ENCODE peak calls at places on chromosome 9, in eight cellular contexts. E, G, I, S, H, C, O and J are unnamed samples.

GRCh38 chr9:114174876-114175771 is 19.8 kb downstream of the COL27A1 start:
- DNase-seq in E (no peak), I (peak), H (no peak), G (no peak), C (peak), O (peak), S (peak), J (peak)

GRCh38 chr9:72540348-72540873 is 19.0 kb downstream of the TMC1 start:
- DNase-seq in S (no peak), G (no peak), O (no peak), I (peak), C (no peak), H (no peak), E (no peak), J (peak)

GRCh38 chr9:110186254-110186653 is 21.7 kb downstream of the C9orf152 start:
- DNase-seq in E (no peak), H (no peak), G (no peak), S (no peak), C (no peak), O (no peak), I (no peak), J (no peak)

GRCh38 chr9:116175616-116176015 is 22.0 kb downstream of the PAPPA start:
- DNase-seq in G (no peak), C (no peak), S (no peak), O (no peak), I (peak), E (no peak), H (no peak), J (no peak)

GRCh38 chr9:94946256-94946655 is 219.8 kb downstream of the AOPEP start:
- DNase-seq in G (no peak), C (no peak), O (no peak), S (no peak), H (no peak), I (no peak), E (no peak), J (no peak)

GRCh38 chr9:134319306-134320194 is 6.7 kb upstream of the RXRA start:
- DNase-seq in O (no peak), E (no peak), H (peak), S (no peak), I (no peak), C (no peak), G (peak), J (no peak)

GRCh38 chr9:98222885-98223640 is 30.6 kb upstream of the CORO2A start:
- DNase-seq in E (no peak), O (peak), S (no peak), H (no peak), I (peak), G (peak), C (no peak), J (peak)

GRCh38 chr9:99466104-99466503 is 244.0 kb downstream of the SEC61B start:
- DNase-seq in I (no peak), O (no peak), G (no peak), C (no peak), E (no peak), H (no peak), S (no peak), J (no peak)

GRCh38 chr9:69325409-69326212 is 596 bp downstream of the ENTREP1 start:
- DNase-seq in S (peak), G (no peak), H (peak), E (peak), C (peak), O (no peak), I (no peak), J (no peak)

GRCh38 chr9:136138566-136138965 is 19.9 kb upstream of the TMEM250 start:
- DNase-seq in E (no peak), C (no peak), H (no peak), I (peak), G (no peak), O (peak), S (peak), J (no peak)

GRCh38 chr9:99234618-99235017 is 12.5 kb downstream of the SEC61B start:
- DNase-seq in H (no peak), S (no peak), I (no peak), E (no peak), O (no peak), C (no peak), G (no peak), J (no peak)

GRCh38 chr9:116002624-116003023 is 151.0 kb upstream of the PAPPA start:
- DNase-seq in C (no peak), S (no peak), H (no peak), O (peak), I (peak), E (no peak), G (peak), J (peak)

GRCh38 chr9:127128341-127129072 is 6.1 kb upstream of the ANGPTL2 start:
- DNase-seq in H (peak), C (no peak), S (peak), E (no peak), G (peak), I (peak), O (peak), J (no peak)

GRCh38 chr9:14310247-14310646 is 3.7 kb downstream of the NFIB start:
- DNase-seq in S (no peak), H (no peak), G (no peak), E (no peak), O (no peak), C (no peak), I (no peak), J (no peak)

GRCh38 chr9:36575411-36575882 is 2.8 kb downstream of the MELK start:
- DNase-seq in H (no peak), G (no peak), I (peak), S (no peak), E (no peak), O (peak), C (no peak), J (no peak)

GRCh38 chr9:16368425-16369087 is 501.9 kb downstream of the BNC2 start:
- DNase-seq in H (no peak), G (no peak), I (peak), E (no peak), O (no peak), C (no peak), S (no peak), J (peak)

GRCh38 chr9:105359899-105360298 is 87.9 kb upstream of the FSD1L start:
- DNase-seq in S (no peak), I (peak), O (peak), G (no peak), H (no peak), C (no peak), E (no peak), J (no peak)

GRCh38 chr9:105046907-105047651 is 119.1 kb upstream of the ABCA1 start:
- DNase-seq in O (no peak), G (no peak), S (no peak), I (no peak), E (no peak), H (no peak), C (no peak), J (no peak)

GRCh38 chr9:136095028-136095494 is at the start of gene NACC2:
- DNase-seq in H (peak), I (peak), E (peak), O (peak), S (peak), G (no peak), C (no peak), J (no peak)

GRCh38 chr9:133855802-133856592 is 117.8 kb upstream of the SARDH start:
- DNase-seq in H (no peak), S (peak), G (no peak), O (peak), C (no peak), E (peak), I (peak), J (peak)

GRCh38 chr9:19470981-19471650 is 62.3 kb downstream of the ACER2 start:
- DNase-seq in H (no peak), I (no peak), G (no peak), C (no peak), S (no peak), E (no peak), O (peak), J (peak)
- H3K4me3 ChIP-seq in H (no peak), I (no peak), G (no peak), C (no peak), S (no peak), E (no peak), O (no peak), J (no peak)

DNA sequence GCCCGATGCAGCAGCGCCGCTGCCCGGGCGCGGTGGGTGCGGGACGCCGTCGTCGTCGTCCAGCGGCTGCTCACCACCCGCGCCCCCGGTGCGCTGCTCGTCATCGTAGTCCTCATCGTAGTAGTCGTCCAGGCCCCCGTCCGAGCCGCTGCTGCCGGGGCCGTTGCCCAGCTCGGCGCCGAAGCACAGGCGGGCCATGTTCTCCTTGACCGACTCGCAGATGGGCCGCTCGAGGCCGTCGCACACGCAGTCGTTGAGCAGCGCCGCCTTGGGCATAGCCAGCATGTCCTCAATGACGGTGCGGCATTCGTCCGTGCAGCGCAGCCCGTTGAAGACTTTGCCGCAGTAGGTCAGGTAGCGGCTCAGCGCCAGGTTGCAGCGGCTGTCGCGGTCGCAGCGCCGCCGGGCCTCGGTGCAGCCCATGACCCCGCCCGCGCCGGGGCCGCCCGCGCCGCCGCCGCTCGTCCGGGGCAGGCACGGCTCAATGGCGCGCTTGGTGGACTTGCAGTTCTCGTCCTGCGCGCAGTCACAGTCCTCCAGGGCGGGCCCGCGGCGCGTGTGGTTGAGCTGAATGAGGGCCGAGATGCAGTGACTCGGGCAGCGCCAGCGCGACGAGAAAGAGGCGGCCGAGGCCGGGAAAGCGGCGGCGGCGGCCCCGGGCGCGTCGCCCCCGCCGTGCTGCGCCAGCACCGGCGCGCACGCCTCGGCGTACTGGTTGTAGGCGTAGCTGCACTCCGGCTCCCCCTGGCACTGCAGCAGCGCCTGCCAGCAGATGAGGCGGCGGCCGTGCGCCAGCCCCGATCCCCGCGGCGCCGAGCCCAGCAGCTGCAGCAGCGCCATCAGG is 1.2 kb downstream of the GAS1 start:
- DNase-seq in E (peak), O (peak), G (peak), C (peak), I (peak), S (peak), H (peak), J (peak)
- TF ChIP-seq CTCF in E (no peak), O (peak), G (peak), C (peak), I (no peak), S (no peak), H (peak), J (no peak)

GRCh38 chr9:137461663-137462395 is 2.7 kb upstream of the NSMF start:
- DNase-seq in O (peak), I (peak), E (peak), C (no peak), H (peak), G (peak), S (no peak), J (peak)
- H3K4me3 ChIP-seq in O (no peak), I (no peak), E (peak), C (no peak), H (no peak), G (no peak), S (no peak), J (no peak)

GRCh38 chr9:129007035-129007765 is 20.9 kb downstream of the SH3GLB2 start:
- DNase-seq in C (no peak), I (peak), H (peak), S (no peak), O (no peak), E (no peak), G (no peak), J (no peak)
- TF ChIP-seq CTCF in C (no peak), I (no peak), H (no peak), S (no peak), O (no peak), E (no peak), G (peak), J (no peak)

GRCh38 chr9:107696302-107696701 is 206.7 kb upstream of the KLF4 start:
- DNase-seq in E (no peak), S (no peak), H (no peak), G (no peak), I (no peak), C (no peak), O (no peak), J (no peak)

GRCh38 chr9:107698779-107699564 is 209.4 kb upstream of the KLF4 start:
- DNase-seq in O (no peak), E (no peak), I (no peak), G (no peak), C (no peak), H (no peak), S (no peak), J (no peak)

GRCh38 chr9:107704791-107705190 is 215.2 kb upstream of the KLF4 start:
- DNase-seq in S (no peak), C (no peak), G (no peak), I (peak), E (no peak), H (no peak), O (no peak), J (peak)

GRCh38 chr9:107703651-107704050 is 214.1 kb upstream of the KLF4 start:
- DNase-seq in H (no peak), E (no peak), C (no peak), I (no peak), S (no peak), G (no peak), O (no peak), J (no peak)

GRCh38 chr9:107700902-107701301 is 211.3 kb upstream of the KLF4 start:
- DNase-seq in O (no peak), G (no peak), S (no peak), C (no peak), E (no peak), I (no peak), H (no peak), J (no peak)
- H3K4me3 ChIP-seq in O (no peak), G (no peak), S (no peak), C (no peak), E (no peak), I (no peak), H (peak), J (no peak)

DNA sequence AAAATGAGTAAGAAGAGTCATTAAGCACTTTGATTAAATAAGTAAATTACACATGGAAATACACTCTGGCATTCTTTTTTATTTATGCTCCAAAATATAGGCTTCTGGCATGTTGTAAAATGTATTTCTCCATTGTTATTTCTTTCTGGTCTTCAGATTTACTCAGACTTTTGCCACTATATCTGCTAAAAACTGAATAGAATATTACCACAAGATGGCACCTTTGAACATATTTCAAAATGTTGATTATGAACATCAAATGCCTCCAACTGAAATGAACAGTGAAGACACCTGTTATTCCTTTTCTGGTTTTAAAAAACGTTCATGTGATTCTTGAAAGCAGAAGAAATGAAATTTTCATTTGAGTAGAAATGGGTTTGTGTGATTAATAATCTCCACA is 23.6 kb downstream of the TYRP1 start:
- DNase-seq in C (no peak), H (no peak), O (no peak), G (no peak), S (no peak), E (no peak), I (no peak), J (no peak)
- TF ChIP-seq CTCF in C (peak), H (peak), O (peak), G (peak), S (no peak), E (no peak), I (peak), J (no peak)

GRCh38 chr9:122333169-122333808 is 37.5 kb upstream of the PTGS1 start:
- DNase-seq in I (no peak), G (no peak), O (no peak), E (no peak), H (no peak), S (no peak), C (no peak), J (no peak)
- H3K4me3 ChIP-seq in I (no peak), G (no peak), O (no peak), E (no peak), H (no peak), S (no peak), C (no peak), J (no peak)

GRCh38 chr9:125509476-125509875 is 197.5 kb downstream of the MAPKAP1 start:
- DNase-seq in S (no peak), I (peak), H (no peak), G (no peak), O (peak), E (no peak), C (no peak), J (peak)
- TF ChIP-seq CTCF in S (no peak), I (no peak), H (no peak), G (no peak), O (no peak), E (no peak), C (no peak), J (no peak)

GRCh38 chr9:112384219-112384618 is 4.3 kb downstream of the HSDL2 start:
- DNase-seq in G (no peak), I (no peak), S (no peak), E (no peak), O (no peak), H (no peak), C (no peak), J (no peak)
- H3K4me3 ChIP-seq in G (no peak), I (no peak), S (no peak), E (no peak), O (no peak), H (no peak), C (no peak), J (no peak)

DNA sequence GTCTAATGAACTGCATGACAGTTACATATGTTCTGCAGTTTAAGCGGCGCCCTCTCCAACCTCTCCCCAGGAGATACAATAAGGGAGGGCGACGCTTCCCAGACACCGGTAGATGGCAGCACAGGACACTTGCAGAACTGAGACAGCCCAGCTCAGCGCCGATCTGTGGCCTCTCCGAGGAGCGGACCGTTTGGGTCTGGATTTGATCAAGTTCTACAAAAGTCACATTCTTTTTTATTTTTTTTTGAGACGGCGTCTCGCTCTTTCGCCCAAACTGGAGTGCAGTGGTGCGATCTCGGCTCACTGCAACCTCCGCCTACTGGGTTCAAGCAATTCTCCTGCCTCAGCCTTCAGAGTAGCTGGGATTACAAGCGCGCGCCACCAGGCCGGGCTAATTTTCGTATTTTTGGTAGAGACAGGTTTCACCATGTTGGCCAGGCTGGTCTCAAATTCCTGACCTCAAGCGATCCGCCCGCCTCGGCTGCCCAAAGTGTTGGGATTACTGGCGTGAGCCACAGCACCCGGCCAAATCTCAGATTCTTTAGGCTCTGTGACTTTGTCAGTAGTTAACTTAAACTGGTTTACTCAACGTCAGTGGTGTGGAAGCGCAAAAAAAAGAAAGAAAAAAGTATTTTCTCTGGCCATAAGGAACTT is 1.4 kb upstream of the ATOSB start:
- DNase-seq in H (peak), C (peak), E (peak), S (peak), O (peak), I (peak), G (peak), J (peak)
- TF ChIP-seq CTCF in H (peak), C (peak), E (no peak), S (peak), O (peak), I (peak), G (peak), J (peak)